ENCODE peak calls at places on chromosomes 16 and 17, in four cellular contexts. One of them, this sample, is unnamed.

GRCh38 chr17:77675816-77676799 is 282.4 kb upstream of the TNRC6C start:
- DNase-seq in IMR-90: no peak
- DNase-seq in endothelial cell of umbilical vein: no peak
- DNase-seq in K562: no peak
- DNase-seq in this sample: no peak

GRCh38 chr16:25063865-25064264 is 47.7 kb upstream of the LCMT1 start:
- DNase-seq in IMR-90: peak
- DNase-seq in endothelial cell of umbilical vein: no peak
- DNase-seq in K562: peak
- DNase-seq in this sample: no peak

GRCh38 chr17:37400505-37400904 is 6.1 kb downstream of the ACACA start:
- DNase-seq in IMR-90: no peak
- DNase-seq in endothelial cell of umbilical vein: no peak
- DNase-seq in K562: no peak
- DNase-seq in this sample: no peak

GRCh38 chr16:21100447-21100846 is 50.2 kb downstream of the DNAH3 start:
- DNase-seq in IMR-90: peak
- DNase-seq in endothelial cell of umbilical vein: no peak
- DNase-seq in K562: no peak
- DNase-seq in this sample: no peak

GRCh38 chr16:68995011-68995504 is 110.4 kb upstream of the HAS3 start:
- DNase-seq in IMR-90: peak
- DNase-seq in endothelial cell of umbilical vein: peak
- DNase-seq in K562: no peak
- DNase-seq in this sample: no peak

GRCh38 chr17:68516732-68517131 is 4.5 kb downstream of the PRKAR1A start:
- DNase-seq in IMR-90: peak
- DNase-seq in endothelial cell of umbilical vein: no peak
- DNase-seq in K562: no peak
- DNase-seq in this sample: no peak

GRCh38 chr17:74761931-74762330 is 13.5 kb downstream of the NHERF1 start:
- DNase-seq in IMR-90: no peak
- DNase-seq in endothelial cell of umbilical vein: no peak
- DNase-seq in K562: no peak
- DNase-seq in this sample: no peak

GRCh38 chr16:82439678-82440293 is 187.0 kb upstream of the CDH13 start:
- DNase-seq in IMR-90: peak
- DNase-seq in endothelial cell of umbilical vein: peak
- DNase-seq in K562: peak
- DNase-seq in this sample: no peak

GRCh38 chr16:75250809-75251279 is 580 bp downstream of the BCAR1 start:
- DNase-seq in IMR-90: no peak
- DNase-seq in endothelial cell of umbilical vein: no peak
- DNase-seq in K562: peak
- DNase-seq in this sample: no peak

GRCh38 chr16:67842509-67843342 is 606 bp downstream of the THAP11 start:
- DNase-seq in IMR-90: peak
- DNase-seq in endothelial cell of umbilical vein: peak
- DNase-seq in K562: no peak
- DNase-seq in this sample: no peak

GRCh38 chr17:52148288-52148968 is 10.1 kb downstream of the CA10 start:
- DNase-seq in IMR-90: no peak
- DNase-seq in endothelial cell of umbilical vein: no peak
- DNase-seq in K562: no peak
- DNase-seq in this sample: no peak

GRCh38 chr16:87093804-87094203 is 223.4 kb downstream of the C16orf95 start:
- DNase-seq in IMR-90: no peak
- DNase-seq in endothelial cell of umbilical vein: no peak
- DNase-seq in K562: no peak
- DNase-seq in this sample: no peak

GRCh38 chr16:89052191-89052787 is 41.4 kb upstream of the ACSF3 start:
- DNase-seq in IMR-90: no peak
- DNase-seq in endothelial cell of umbilical vein: no peak
- DNase-seq in K562: no peak
- DNase-seq in this sample: no peak

GRCh38 chr16:65059421-65059980 is 62.4 kb downstream of the CDH11 start:
- DNase-seq in IMR-90: no peak
- DNase-seq in endothelial cell of umbilical vein: no peak
- DNase-seq in K562: no peak
- DNase-seq in this sample: no peak

GRCh38 chr16:67942200-67942509 is 1.8 kb downstream of the LCAT start:
- DNase-seq in IMR-90: peak
- DNase-seq in endothelial cell of umbilical vein: peak
- DNase-seq in K562: peak
- DNase-seq in this sample: no peak

GRCh38 chr17:60493847-60494321 is 32.2 kb downstream of the APPBP2 start:
- DNase-seq in IMR-90: peak
- DNase-seq in endothelial cell of umbilical vein: no peak
- DNase-seq in K562: no peak
- DNase-seq in this sample: no peak

GRCh38 chr16:82229800-82230619 is 60.0 kb upstream of the MPHOSPH6 start:
- DNase-seq in IMR-90: peak
- DNase-seq in endothelial cell of umbilical vein: peak
- DNase-seq in K562: peak
- DNase-seq in this sample: peak

GRCh38 chr17:29196784-29197515 is 16.8 kb upstream of the MYO18A start:
- DNase-seq in IMR-90: no peak
- DNase-seq in endothelial cell of umbilical vein: no peak
- DNase-seq in K562: no peak
- DNase-seq in this sample: no peak

GRCh38 chr16:19886061-19886792 is 1.6 kb upstream of the GPRC5B start:
- DNase-seq in IMR-90: peak
- DNase-seq in endothelial cell of umbilical vein: peak
- DNase-seq in K562: peak
- DNase-seq in this sample: peak

GRCh38 chr17:73611630-73612029 is 32.6 kb downstream of the SDK2 start:
- DNase-seq in IMR-90: no peak
- DNase-seq in endothelial cell of umbilical vein: no peak
- DNase-seq in K562: no peak
- DNase-seq in this sample: no peak

GRCh38 chr16:86554599-86554916 is 477 bp downstream of the MTHFSD start:
- DNase-seq in IMR-90: no peak
- DNase-seq in endothelial cell of umbilical vein: peak
- DNase-seq in K562: no peak
- DNase-seq in this sample: no peak

GRCh38 chr17:42743595-42744282 is 1.1 kb downstream of the EZH1 start:
- DNase-seq in IMR-90: no peak
- DNase-seq in endothelial cell of umbilical vein: no peak
- DNase-seq in K562: peak
- DNase-seq in this sample: no peak

GRCh38 chr16:65510850-65511249 is 389.0 kb upstream of the CDH11 start:
- DNase-seq in IMR-90: peak
- DNase-seq in endothelial cell of umbilical vein: no peak
- DNase-seq in K562: no peak
- DNase-seq in this sample: no peak

GRCh38 chr17:42050360-42051012 is at the start of gene C17orf113:
- DNase-seq in IMR-90: no peak
- DNase-seq in endothelial cell of umbilical vein: peak
- DNase-seq in K562: peak
- DNase-seq in this sample: no peak

GRCh38 chr16:70470927-70471341 is 16.5 kb downstream of the FCSK start:
- DNase-seq in IMR-90: peak
- DNase-seq in endothelial cell of umbilical vein: peak
- DNase-seq in K562: peak
- DNase-seq in this sample: no peak

GRCh38 chr16:24009060-24009459 is 173.3 kb downstream of the PRKCB start:
- DNase-seq in IMR-90: no peak
- DNase-seq in endothelial cell of umbilical vein: no peak
- DNase-seq in K562: no peak
- DNase-seq in this sample: peak

GRCh38 chr16:2968368-2968737 is 795 bp upstream of the PAQR4 start:
- DNase-seq in IMR-90: no peak
- DNase-seq in endothelial cell of umbilical vein: no peak
- DNase-seq in K562: peak
- DNase-seq in this sample: no peak

GRCh38 chr17:50633683-50634082 is 998 bp upstream of the ABCC3 start:
- DNase-seq in IMR-90: no peak
- DNase-seq in endothelial cell of umbilical vein: no peak
- DNase-seq in K562: no peak
- DNase-seq in this sample: no peak

DNA sequence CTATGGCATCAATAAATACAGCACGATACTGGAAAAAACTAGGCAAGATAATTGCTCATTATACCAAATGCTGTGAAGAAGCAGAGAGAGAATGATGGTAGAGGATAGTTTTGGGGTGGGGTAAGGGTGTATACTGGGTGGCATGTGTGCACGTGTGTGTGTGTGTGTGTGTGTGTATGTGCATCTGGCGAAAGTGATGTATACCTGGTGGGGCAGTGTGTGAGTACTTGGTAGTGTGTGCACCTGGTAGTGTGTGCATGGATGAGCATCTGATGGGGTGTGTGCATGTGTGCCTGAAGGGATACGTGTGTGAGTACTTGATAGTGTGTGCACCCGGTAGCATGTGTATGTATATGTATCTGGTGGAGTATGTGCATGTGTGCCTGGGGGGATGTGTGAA is 347.3 kb downstream of the CPPED1 start:
- DNase-seq in IMR-90: no peak
- DNase-seq in endothelial cell of umbilical vein: no peak
- DNase-seq in K562: no peak
- DNase-seq in this sample: no peak
- TF ChIP-seq FOS in IMR-90: no peak
- TF ChIP-seq FOS in endothelial cell of umbilical vein: no peak
- TF ChIP-seq FOS in K562: no peak
- TF ChIP-seq FOS in this sample: no peak

GRCh38 chr17:43848601-43849000 is 1.6 kb downstream of the CD300LG start:
- DNase-seq in IMR-90: no peak
- DNase-seq in endothelial cell of umbilical vein: no peak
- DNase-seq in K562: no peak
- DNase-seq in this sample: no peak

GRCh38 chr17:43844241-43844640 is 2.7 kb upstream of the CD300LG start:
- DNase-seq in IMR-90: no peak
- DNase-seq in endothelial cell of umbilical vein: no peak
- DNase-seq in K562: no peak
- DNase-seq in this sample: no peak

GRCh38 chr17:43846963-43847369 is at the start of gene CD300LG:
- DNase-seq in IMR-90: no peak
- DNase-seq in endothelial cell of umbilical vein: no peak
- DNase-seq in K562: no peak
- DNase-seq in this sample: no peak

GRCh38 chr17:43845772-43846171 is 1.2 kb upstream of the CD300LG start:
- DNase-seq in IMR-90: no peak
- DNase-seq in endothelial cell of umbilical vein: no peak
- DNase-seq in K562: no peak
- DNase-seq in this sample: no peak

GRCh38 chr17:43846221-43846712 is 709 bp upstream of the CD300LG start:
- DNase-seq in IMR-90: peak
- DNase-seq in endothelial cell of umbilical vein: peak
- DNase-seq in K562: peak
- DNase-seq in this sample: no peak
- TF ChIP-seq FOS in IMR-90: no peak
- TF ChIP-seq FOS in endothelial cell of umbilical vein: no peak
- TF ChIP-seq FOS in K562: no peak
- TF ChIP-seq FOS in this sample: no peak

DNA sequence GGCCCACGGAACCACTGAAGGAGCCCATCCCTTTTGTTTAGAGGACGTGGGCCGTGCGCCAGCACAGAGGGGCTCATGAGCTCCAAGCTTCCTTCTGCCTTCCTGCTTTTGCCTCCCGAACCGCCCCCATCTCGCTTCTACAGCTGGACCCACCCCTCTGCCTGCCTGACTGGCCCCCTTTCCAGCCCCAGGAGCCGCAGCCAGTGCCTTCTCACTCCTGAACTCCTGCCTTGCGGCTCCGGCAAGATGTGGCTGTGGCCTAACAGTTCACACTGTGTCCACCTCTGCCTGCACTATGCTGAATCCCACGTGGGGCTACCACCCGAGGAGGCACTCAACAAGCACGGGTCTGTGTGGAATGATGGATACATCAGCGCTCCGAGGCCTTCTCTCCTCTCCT is 31.9 kb upstream of the RASD1 start:
- DNase-seq in IMR-90: no peak
- DNase-seq in endothelial cell of umbilical vein: no peak
- DNase-seq in K562: no peak
- DNase-seq in this sample: no peak
- TF ChIP-seq FOS in IMR-90: no peak
- TF ChIP-seq FOS in endothelial cell of umbilical vein: no peak
- TF ChIP-seq FOS in K562: no peak
- TF ChIP-seq FOS in this sample: no peak

GRCh38 chr16:79301036-79301435 is 299.5 kb downstream of the MAF start:
- DNase-seq in IMR-90: no peak
- DNase-seq in endothelial cell of umbilical vein: no peak
- DNase-seq in K562: no peak
- DNase-seq in this sample: no peak

GRCh38 chr16:79297805-79298204 is 302.7 kb downstream of the MAF start:
- DNase-seq in IMR-90: no peak
- DNase-seq in endothelial cell of umbilical vein: no peak
- DNase-seq in K562: no peak
- DNase-seq in this sample: no peak

GRCh38 chr16:79297297-79297696 is 303.2 kb downstream of the MAF start:
- DNase-seq in IMR-90: no peak
- DNase-seq in endothelial cell of umbilical vein: no peak
- DNase-seq in K562: no peak
- DNase-seq in this sample: no peak

GRCh38 chr16:79298476-79299153 is 301.9 kb downstream of the MAF start:
- DNase-seq in IMR-90: no peak
- DNase-seq in endothelial cell of umbilical vein: no peak
- DNase-seq in K562: no peak
- DNase-seq in this sample: no peak

DNA sequence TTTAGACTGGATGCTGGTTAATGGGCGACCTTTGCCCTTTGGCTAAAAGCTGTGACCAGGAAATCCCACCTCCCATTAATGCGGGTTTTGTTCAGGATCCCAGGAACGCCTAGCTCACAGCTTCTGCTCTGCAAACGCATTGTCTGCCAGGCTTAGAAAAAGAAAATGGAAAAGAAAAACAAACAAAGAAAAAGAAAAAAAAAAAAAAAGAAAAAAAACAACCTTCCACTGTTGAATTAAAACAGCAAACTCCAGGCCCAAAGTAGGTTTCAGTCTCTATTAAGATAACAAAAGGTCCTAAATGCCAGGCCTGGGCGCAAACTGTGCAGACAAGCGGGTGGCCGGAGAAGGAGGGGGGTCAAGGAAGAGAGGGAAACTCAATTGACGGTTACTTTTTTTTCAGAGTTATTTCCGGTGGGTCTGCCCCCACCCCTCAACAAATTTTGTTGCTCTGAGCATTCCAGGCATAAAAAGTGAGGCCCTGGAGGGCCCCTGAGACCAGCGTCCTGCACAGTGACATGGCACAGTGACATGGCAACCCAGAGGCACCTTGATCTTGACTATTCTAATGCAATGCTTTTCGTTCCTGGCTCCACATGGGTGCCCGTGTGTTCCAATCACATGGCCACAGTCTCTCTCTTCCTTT is 301.3 kb downstream of the MAF start:
- DNase-seq in IMR-90: no peak
- DNase-seq in endothelial cell of umbilical vein: no peak
- DNase-seq in K562: no peak
- DNase-seq in this sample: no peak
- TF ChIP-seq FOS in IMR-90: no peak
- TF ChIP-seq FOS in endothelial cell of umbilical vein: no peak
- TF ChIP-seq FOS in K562: no peak
- TF ChIP-seq FOS in this sample: no peak

This sample was measured in GM12878.